ENCODE peak calls at places on chromosomes 1 and 21, in six cellular contexts. L is omental fat pad; J is NCI-H345; C is activated CD4-positive, alpha-beta T cell treated with anti-CD3 and anti-CD28 coated beads, Interleukin-2, amount 10 ng/mL, durations not matched to agents 7 days and 5 days; P is GM13977; O is mucosa of gallbladder. D is an unnamed sample.

GRCh38 chr1:24865168-24865567 is 64.9 kb downstream of the RUNX3 start:
- DNase-seq in C (no peak), J (no peak), O (peak), L (no peak), P (no peak), D (no peak)

GRCh38 chr1:101238041-101238515 is 1.3 kb downstream of the S1PR1 start:
- DNase-seq in L (no peak), J (no peak), O (no peak), P (peak), C (peak), D (no peak)

GRCh38 chr1:162302660-162303344 is 73.9 kb downstream of the SPATA46 start:
- DNase-seq in O (no peak), J (no peak), C (no peak), L (no peak), P (no peak), D (no peak)

GRCh38 chr1:180027949-180028445 is 73.4 kb downstream of the CEP350 start:
- DNase-seq in O (no peak), J (no peak), P (no peak), L (no peak), C (no peak), D (no peak)

GRCh38 chr1:5834477-5835178 is 157.6 kb downstream of the NPHP4 start:
- DNase-seq in C (no peak), P (no peak), L (no peak), J (no peak), O (no peak), D (no peak)

GRCh38 chr21:32140212-32141008 is 138.4 kb downstream of the MIS18A start:
- DNase-seq in O (no peak), L (no peak), P (no peak), C (no peak), J (no peak), D (no peak)

GRCh38 chr1:157994081-157994581 is 686 bp downstream of the KIRREL1 start:
- DNase-seq in J (no peak), L (no peak), C (no peak), P (no peak), O (no peak), D (no peak)

GRCh38 chr1:40379785-40380452 is 6.4 kb downstream of the SMAP2 start:
- DNase-seq in C (no peak), J (no peak), O (no peak), L (no peak), P (no peak), D (no peak)

GRCh38 chr1:161827786-161828185 is 61.7 kb downstream of the ATF6 start:
- DNase-seq in L (no peak), P (no peak), J (no peak), C (no peak), O (no peak), D (no peak)

GRCh38 chr1:119773711-119774241 is 5.1 kb upstream of the HMGCS2 start:
- DNase-seq in P (no peak), L (no peak), J (no peak), C (no peak), O (no peak), D (no peak)

GRCh38 chr1:168518201-168518689 is 25.6 kb downstream of the XCL2 start:
- DNase-seq in J (no peak), O (no peak), L (no peak), C (no peak), P (no peak), D (no peak)

GRCh38 chr1:54517536-54517935 is 30.5 kb upstream of the ACOT11 start:
- DNase-seq in C (no peak), P (no peak), J (no peak), O (no peak), L (no peak), D (no peak)

GRCh38 chr1:43149889-43150288 is 22.2 kb downstream of the EBNA1BP2 start:
- DNase-seq in O (no peak), C (no peak), J (no peak), L (no peak), P (no peak), D (no peak)

GRCh38 chr1:170741678-170742077 is 77.7 kb downstream of the PRRX1 start:
- DNase-seq in O (no peak), P (no peak), J (no peak), L (no peak), C (no peak), D (no peak)

GRCh38 chr1:208218237-208219097 is 25.7 kb downstream of the PLXNA2 start:
- DNase-seq in J (no peak), L (no peak), P (no peak), C (no peak), O (no peak), D (no peak)

GRCh38 chr1:6600410-6601048 is 2.1 kb downstream of the KLHL21 start:
- DNase-seq in L (no peak), O (no peak), P (no peak), C (no peak), J (no peak), D (no peak)

GRCh38 chr1:56073614-56074356 is 505.6 kb downstream of the PLPP3 start:
- DNase-seq in L (no peak), J (no peak), O (peak), P (no peak), C (no peak), D (no peak)

GRCh38 chr1:46262508-46262907 is 14.9 kb downstream of the RAD54L start:
- DNase-seq in J (no peak), O (no peak), L (no peak), C (no peak), P (no peak), D (no peak)

GRCh38 chr1:180343931-180344406 is 113.9 kb downstream of the LHX4 start:
- DNase-seq in O (peak), P (no peak), L (no peak), C (no peak), J (peak), D (no peak)

GRCh38 chr1:25178917-25179571 is 53.3 kb downstream of the SYF2 start:
- DNase-seq in L (no peak), O (no peak), C (no peak), P (no peak), J (no peak), D (no peak)

GRCh38 chr1:67578397-67579020 is 106.5 kb upstream of the GADD45A start:
- DNase-seq in C (no peak), P (no peak), J (no peak), L (no peak), O (no peak), D (no peak)

GRCh38 chr1:94209425-94209824 is 28.0 kb downstream of the ARHGAP29 start:
- DNase-seq in L (no peak), J (no peak), P (no peak), C (no peak), O (no peak), D (no peak)

GRCh38 chr1:187464320-187464719 is 635.6 kb downstream of the PLA2G4A start:
- DNase-seq in C (no peak), O (no peak), L (no peak), J (no peak), P (no peak), D (no peak)

GRCh38 chr1:206766251-206766856 is 4.2 kb upstream of the IL19 start:
- DNase-seq in P (peak), L (no peak), J (no peak), C (peak), O (peak), D (no peak)

GRCh38 chr1:233375653-233376052 is 48.1 kb downstream of the MAP3K21 start:
- DNase-seq in C (no peak), P (peak), O (no peak), L (no peak), J (no peak), D (no peak)

GRCh38 chr1:220803401-220804201 is 16.9 kb downstream of the MTARC1 start:
- DNase-seq in O (peak), P (peak), L (no peak), C (peak), J (peak), D (no peak)

GRCh38 chr1:184698969-184699368 is 55.7 kb downstream of the EDEM3 start:
- DNase-seq in L (no peak), P (no peak), C (no peak), J (no peak), O (no peak), D (no peak)

GRCh38 chr1:110102081-110102480 is 10.2 kb upstream of the UBL4B start:
- DNase-seq in J (no peak), P (peak), O (no peak), C (no peak), L (no peak), D (no peak)

GRCh38 chr21:38721983-38722382 is 83.7 kb upstream of the ETS2 start:
- DNase-seq in P (no peak), J (no peak), C (no peak), L (no peak), O (no peak), D (no peak)

GRCh38 chr1:63294797-63295594 is 27.4 kb upstream of the FOXD3 start:
- DNase-seq in J (no peak), L (no peak), P (no peak), C (no peak), O (no peak), D (no peak)

GRCh38 chr1:154619181-154619948 is 11.4 kb upstream of the ADAR start:
- DNase-seq in J (no peak), L (no peak), C (no peak), O (no peak), P (no peak), D (no peak)

GRCh38 chr1:55448261-55448660 is 233.1 kb upstream of the USP24 start:
- DNase-seq in L (no peak), O (no peak), P (no peak), J (no peak), C (no peak), D (no peak)

GRCh38 chr1:171740987-171741871 is 636 bp downstream of the VAMP4 start:
- DNase-seq in L (no peak), C (peak), O (peak), J (peak), P (peak), D (peak)

GRCh38 chr1:201463071-201463552 is 5.9 kb downstream of the PHLDA3 start:
- DNase-seq in J (no peak), C (no peak), L (no peak), P (no peak), O (no peak), D (no peak)

GRCh38 chr21:45618846-45619485 is 24.6 kb upstream of the PCBP3 start:
- DNase-seq in O (no peak), C (no peak), L (peak), J (no peak), P (no peak), D (peak)

GRCh38 chr1:182330303-182330702 is 61.3 kb downstream of the GLUL start:
- DNase-seq in J (peak), C (no peak), P (no peak), O (no peak), L (peak), D (no peak)

D was measured in breast epithelium.